ENCODE peak calls at places on chromosomes 12 and 14, in ten cellular contexts. One of them, this sample, is unnamed.

GRCh38 chr12:64678248-64678647 is 68.0 kb downstream of the RASSF3 start:
- DNase-seq in lower leg skin: peak
- DNase-seq in NCI-H2107: no peak
- DNase-seq in PC-3: peak
- DNase-seq in nucleus accumbens: no peak
- DNase-seq in GM12864: no peak
- DNase-seq in frontal cortex: no peak
- DNase-seq in LoVo: no peak
- DNase-seq in mammary epithelial cell: peak
- DNase-seq in fibroblast of the conjunctiva: no peak
- DNase-seq in this sample: no peak

GRCh38 chr14:34465069-34465859 is 3.2 kb upstream of the SPTSSA start:
- DNase-seq in PC-3: peak
- DNase-seq in nucleus accumbens: no peak
- DNase-seq in fibroblast of the conjunctiva: no peak
- DNase-seq in LoVo: no peak
- DNase-seq in frontal cortex: no peak
- DNase-seq in mammary epithelial cell: no peak
- DNase-seq in NCI-H2107: no peak
- DNase-seq in lower leg skin: no peak
- DNase-seq in GM12864: no peak
- DNase-seq in this sample: no peak

GRCh38 chr14:106549064-106549463 is 1022.7 kb downstream of the TMEM121 start:
- DNase-seq in mammary epithelial cell: no peak
- DNase-seq in fibroblast of the conjunctiva: no peak
- DNase-seq in NCI-H2107: no peak
- DNase-seq in LoVo: no peak
- DNase-seq in frontal cortex: no peak
- DNase-seq in nucleus accumbens: no peak
- DNase-seq in GM12864: no peak
- DNase-seq in lower leg skin: no peak
- DNase-seq in PC-3: no peak
- DNase-seq in this sample: no peak

GRCh38 chr12:13000935-13001724 is 1.1 kb upstream of the HEBP1 start:
- DNase-seq in fibroblast of the conjunctiva: peak
- DNase-seq in lower leg skin: peak
- DNase-seq in frontal cortex: peak
- DNase-seq in nucleus accumbens: no peak
- DNase-seq in LoVo: peak
- DNase-seq in PC-3: peak
- DNase-seq in NCI-H2107: no peak
- DNase-seq in GM12864: no peak
- DNase-seq in mammary epithelial cell: peak
- DNase-seq in this sample: peak

GRCh38 chr12:591167-591570 is 72.1 kb downstream of the NINJ2 start:
- DNase-seq in LoVo: no peak
- DNase-seq in frontal cortex: no peak
- DNase-seq in NCI-H2107: no peak
- DNase-seq in fibroblast of the conjunctiva: no peak
- DNase-seq in PC-3: no peak
- DNase-seq in lower leg skin: peak
- DNase-seq in mammary epithelial cell: no peak
- DNase-seq in nucleus accumbens: no peak
- DNase-seq in GM12864: no peak
- DNase-seq in this sample: no peak

GRCh38 chr12:42588981-42589464 is 523 bp downstream of the PRICKLE1 start:
- DNase-seq in NCI-H2107: no peak
- DNase-seq in mammary epithelial cell: peak
- DNase-seq in lower leg skin: peak
- DNase-seq in PC-3: peak
- DNase-seq in frontal cortex: no peak
- DNase-seq in nucleus accumbens: no peak
- DNase-seq in GM12864: no peak
- DNase-seq in fibroblast of the conjunctiva: no peak
- DNase-seq in LoVo: no peak
- DNase-seq in this sample: peak

GRCh38 chr12:113850309-113851056 is 115.6 kb downstream of the RBM19 start:
- DNase-seq in frontal cortex: no peak
- DNase-seq in LoVo: no peak
- DNase-seq in PC-3: no peak
- DNase-seq in NCI-H2107: no peak
- DNase-seq in nucleus accumbens: no peak
- DNase-seq in GM12864: no peak
- DNase-seq in fibroblast of the conjunctiva: peak
- DNase-seq in mammary epithelial cell: no peak
- DNase-seq in lower leg skin: no peak
- DNase-seq in this sample: no peak

GRCh38 chr14:69076341-69076740 is 76.6 kb downstream of the DCAF5 start:
- DNase-seq in nucleus accumbens: no peak
- DNase-seq in lower leg skin: no peak
- DNase-seq in frontal cortex: no peak
- DNase-seq in PC-3: no peak
- DNase-seq in fibroblast of the conjunctiva: no peak
- DNase-seq in mammary epithelial cell: no peak
- DNase-seq in GM12864: no peak
- DNase-seq in NCI-H2107: no peak
- DNase-seq in LoVo: no peak
- DNase-seq in this sample: no peak

GRCh38 chr14:70858641-70859040 is 48.6 kb upstream of the PCNX1 start:
- DNase-seq in GM12864: no peak
- DNase-seq in lower leg skin: no peak
- DNase-seq in fibroblast of the conjunctiva: no peak
- DNase-seq in mammary epithelial cell: no peak
- DNase-seq in nucleus accumbens: no peak
- DNase-seq in PC-3: no peak
- DNase-seq in LoVo: no peak
- DNase-seq in frontal cortex: no peak
- DNase-seq in NCI-H2107: no peak
- DNase-seq in this sample: no peak

GRCh38 chr12:4910502-4911315 is 1.0 kb downstream of the KCNA1 start:
- DNase-seq in fibroblast of the conjunctiva: no peak
- DNase-seq in NCI-H2107: no peak
- DNase-seq in LoVo: no peak
- DNase-seq in GM12864: no peak
- DNase-seq in PC-3: no peak
- DNase-seq in lower leg skin: no peak
- DNase-seq in frontal cortex: peak
- DNase-seq in nucleus accumbens: no peak
- DNase-seq in mammary epithelial cell: no peak
- DNase-seq in this sample: no peak

GRCh38 chr14:103432627-103433026 is 47.4 kb downstream of the MARK3 start:
- DNase-seq in GM12864: no peak
- DNase-seq in fibroblast of the conjunctiva: no peak
- DNase-seq in LoVo: no peak
- DNase-seq in frontal cortex: no peak
- DNase-seq in NCI-H2107: no peak
- DNase-seq in mammary epithelial cell: no peak
- DNase-seq in PC-3: no peak
- DNase-seq in nucleus accumbens: no peak
- DNase-seq in lower leg skin: no peak
- DNase-seq in this sample: no peak

GRCh38 chr12:127487031-127487430 is 779.9 kb upstream of the TMEM132C start:
- DNase-seq in LoVo: peak
- DNase-seq in GM12864: no peak
- DNase-seq in nucleus accumbens: no peak
- DNase-seq in NCI-H2107: no peak
- DNase-seq in lower leg skin: no peak
- DNase-seq in frontal cortex: no peak
- DNase-seq in fibroblast of the conjunctiva: no peak
- DNase-seq in mammary epithelial cell: no peak
- DNase-seq in PC-3: peak
- DNase-seq in this sample: no peak

GRCh38 chr12:80216890-80217559 is 117.7 kb downstream of the OTOGL start:
- DNase-seq in frontal cortex: no peak
- DNase-seq in mammary epithelial cell: no peak
- DNase-seq in nucleus accumbens: no peak
- DNase-seq in LoVo: no peak
- DNase-seq in lower leg skin: no peak
- DNase-seq in NCI-H2107: no peak
- DNase-seq in fibroblast of the conjunctiva: no peak
- DNase-seq in GM12864: peak
- DNase-seq in PC-3: no peak
- DNase-seq in this sample: no peak

GRCh38 chr12:104720346-104721064 is 237.6 kb downstream of the SLC41A2 start:
- DNase-seq in PC-3: no peak
- DNase-seq in LoVo: no peak
- DNase-seq in fibroblast of the conjunctiva: no peak
- DNase-seq in frontal cortex: no peak
- DNase-seq in nucleus accumbens: no peak
- DNase-seq in mammary epithelial cell: no peak
- DNase-seq in GM12864: no peak
- DNase-seq in NCI-H2107: no peak
- DNase-seq in lower leg skin: no peak
- DNase-seq in this sample: no peak

GRCh38 chr12:76820888-76821482 is 57.1 kb downstream of the ZDHHC17 start:
- DNase-seq in PC-3: peak
- DNase-seq in nucleus accumbens: no peak
- DNase-seq in mammary epithelial cell: peak
- DNase-seq in lower leg skin: no peak
- DNase-seq in frontal cortex: no peak
- DNase-seq in NCI-H2107: no peak
- DNase-seq in GM12864: no peak
- DNase-seq in fibroblast of the conjunctiva: peak
- DNase-seq in LoVo: peak
- DNase-seq in this sample: peak

GRCh38 chr14:42554091-42554490 is 947.4 kb downstream of the LRFN5 start:
- DNase-seq in mammary epithelial cell: no peak
- DNase-seq in frontal cortex: no peak
- DNase-seq in PC-3: no peak
- DNase-seq in NCI-H2107: no peak
- DNase-seq in LoVo: no peak
- DNase-seq in GM12864: no peak
- DNase-seq in fibroblast of the conjunctiva: no peak
- DNase-seq in nucleus accumbens: no peak
- DNase-seq in lower leg skin: no peak
- DNase-seq in this sample: no peak

GRCh38 chr14:83164591-83164990 is 1630.9 kb upstream of the SEL1L start:
- DNase-seq in mammary epithelial cell: no peak
- DNase-seq in NCI-H2107: no peak
- DNase-seq in lower leg skin: no peak
- DNase-seq in PC-3: no peak
- DNase-seq in fibroblast of the conjunctiva: no peak
- DNase-seq in frontal cortex: no peak
- DNase-seq in LoVo: no peak
- DNase-seq in nucleus accumbens: no peak
- DNase-seq in GM12864: no peak
- DNase-seq in this sample: no peak

GRCh38 chr12:12999276-12999958 is 648 bp downstream of the HEBP1 start:
- DNase-seq in NCI-H2107: no peak
- DNase-seq in GM12864: no peak
- DNase-seq in nucleus accumbens: no peak
- DNase-seq in fibroblast of the conjunctiva: no peak
- DNase-seq in lower leg skin: no peak
- DNase-seq in frontal cortex: no peak
- DNase-seq in mammary epithelial cell: peak
- DNase-seq in PC-3: peak
- DNase-seq in LoVo: peak
- DNase-seq in this sample: peak

GRCh38 chr12:113040722-113041168 is 15.8 kb upstream of the DTX1 start:
- DNase-seq in GM12864: no peak
- DNase-seq in NCI-H2107: no peak
- DNase-seq in frontal cortex: no peak
- DNase-seq in mammary epithelial cell: peak
- DNase-seq in fibroblast of the conjunctiva: peak
- DNase-seq in nucleus accumbens: no peak
- DNase-seq in lower leg skin: peak
- DNase-seq in LoVo: peak
- DNase-seq in PC-3: peak
- DNase-seq in this sample: peak

GRCh38 chr14:61876362-61877049 is 114.3 kb downstream of the SNAPC1 start:
- DNase-seq in mammary epithelial cell: no peak
- DNase-seq in frontal cortex: no peak
- DNase-seq in GM12864: no peak
- DNase-seq in lower leg skin: no peak
- DNase-seq in PC-3: no peak
- DNase-seq in nucleus accumbens: no peak
- DNase-seq in LoVo: no peak
- DNase-seq in fibroblast of the conjunctiva: no peak
- DNase-seq in NCI-H2107: no peak
- DNase-seq in this sample: no peak

GRCh38 chr14:85529803-85530574 is at the start of gene FLRT2:
- DNase-seq in mammary epithelial cell: peak
- DNase-seq in NCI-H2107: no peak
- DNase-seq in frontal cortex: peak
- DNase-seq in PC-3: no peak
- DNase-seq in nucleus accumbens: no peak
- DNase-seq in lower leg skin: peak
- DNase-seq in LoVo: no peak
- DNase-seq in GM12864: no peak
- DNase-seq in fibroblast of the conjunctiva: peak
- DNase-seq in this sample: peak

GRCh38 chr14:22517117-22517720 is 71.8 kb downstream of the DAD1 start:
- DNase-seq in GM12864: no peak
- DNase-seq in LoVo: no peak
- DNase-seq in mammary epithelial cell: no peak
- DNase-seq in NCI-H2107: no peak
- DNase-seq in fibroblast of the conjunctiva: no peak
- DNase-seq in nucleus accumbens: no peak
- DNase-seq in PC-3: no peak
- DNase-seq in frontal cortex: no peak
- DNase-seq in lower leg skin: no peak
- DNase-seq in this sample: no peak

GRCh38 chr12:65823481-65824313 is 586 bp upstream of the HMGA2 start:
- DNase-seq in LoVo: peak
- DNase-seq in lower leg skin: peak
- DNase-seq in GM12864: no peak
- DNase-seq in fibroblast of the conjunctiva: no peak
- DNase-seq in frontal cortex: peak
- DNase-seq in PC-3: peak
- DNase-seq in mammary epithelial cell: peak
- DNase-seq in NCI-H2107: no peak
- DNase-seq in nucleus accumbens: no peak
- DNase-seq in this sample: peak

GRCh38 chr12:124625867-124626675 is 58.7 kb upstream of the NCOR2 start:
- DNase-seq in fibroblast of the conjunctiva: peak
- DNase-seq in PC-3: peak
- DNase-seq in frontal cortex: peak
- DNase-seq in LoVo: peak
- DNase-seq in nucleus accumbens: no peak
- DNase-seq in GM12864: no peak
- DNase-seq in mammary epithelial cell: peak
- DNase-seq in lower leg skin: peak
- DNase-seq in NCI-H2107: no peak
- DNase-seq in this sample: peak

GRCh38 chr12:5317556-5317955 is 114.4 kb upstream of the NTF3 start:
- DNase-seq in NCI-H2107: no peak
- DNase-seq in GM12864: no peak
- DNase-seq in mammary epithelial cell: peak
- DNase-seq in frontal cortex: no peak
- DNase-seq in LoVo: no peak
- DNase-seq in PC-3: no peak
- DNase-seq in nucleus accumbens: no peak
- DNase-seq in fibroblast of the conjunctiva: no peak
- DNase-seq in lower leg skin: no peak
- DNase-seq in this sample: no peak

GRCh38 chr14:60933920-60934655 is 46.8 kb downstream of the TRMT5 start:
- DNase-seq in frontal cortex: no peak
- DNase-seq in nucleus accumbens: no peak
- DNase-seq in GM12864: no peak
- DNase-seq in PC-3: no peak
- DNase-seq in NCI-H2107: no peak
- DNase-seq in mammary epithelial cell: no peak
- DNase-seq in fibroblast of the conjunctiva: no peak
- DNase-seq in lower leg skin: no peak
- DNase-seq in LoVo: peak
- DNase-seq in this sample: no peak

GRCh38 chr12:40015360-40015759 is 90.5 kb downstream of the SLC2A13 start:
- DNase-seq in nucleus accumbens: no peak
- DNase-seq in LoVo: peak
- DNase-seq in frontal cortex: no peak
- DNase-seq in mammary epithelial cell: peak
- DNase-seq in fibroblast of the conjunctiva: no peak
- DNase-seq in lower leg skin: no peak
- DNase-seq in NCI-H2107: no peak
- DNase-seq in GM12864: no peak
- DNase-seq in PC-3: peak
- DNase-seq in this sample: no peak

GRCh38 chr12:12091977-12092663 is 21.4 kb downstream of the BCL2L14 start:
- DNase-seq in nucleus accumbens: no peak
- DNase-seq in PC-3: no peak
- DNase-seq in LoVo: no peak
- DNase-seq in frontal cortex: no peak
- DNase-seq in NCI-H2107: peak
- DNase-seq in lower leg skin: no peak
- DNase-seq in GM12864: no peak
- DNase-seq in fibroblast of the conjunctiva: no peak
- DNase-seq in mammary epithelial cell: no peak
- DNase-seq in this sample: no peak

This sample was measured in MG63.